ENCODE peak calls at places on chromosomes 7 and 10, in five cellular contexts. S is IMR-90; B is Peyer's patch; P is naive thymus-derived CD4-positive, alpha-beta T cell; F is uterus. J is an unnamed sample.
A peak's percentile ranks its signal among the peaks of the same experiment; 100 is the strongest.

GRCh38 chr10:103584216-103585010 is 90.9 kb downstream of the NEURL1 start:
- DNase-seq in P (peak; percentile 69), S (no peak), B (no peak), F (no peak), J (no peak)

GRCh38 chr7:155225095-155225494 is 72.6 kb upstream of the INSIG1 start:
- DNase-seq in F (no peak), B (peak; percentile 21), P (no peak), S (no peak), J (no peak)

GRCh38 chr7:41148521-41148951 is 554.4 kb downstream of the INHBA start:
- DNase-seq in P (no peak), F (no peak), B (no peak), S (peak; percentile 91), J (no peak)

GRCh38 chr7:84524714-84525694 is 330.4 kb upstream of the SEMA3A start:
- DNase-seq in B (no peak), F (no peak), P (no peak), S (peak; percentile 88), J (no peak)

GRCh38 chr10:35564276-35564982 is 40.7 kb upstream of the GJD4 start:
- DNase-seq in B (no peak), F (no peak), S (peak; percentile 72), P (no peak), J (no peak)

GRCh38 chr10:78977761-78978305 is 90.9 kb upstream of the ZMIZ1 start:
- DNase-seq in F (peak; percentile 82), S (peak; percentile 79), B (no peak), P (no peak), J (no peak)

GRCh38 chr10:11045995-11046394 is 28.3 kb downstream of the CELF2 start:
- DNase-seq in S (no peak), F (no peak), P (no peak), B (no peak), J (no peak)

GRCh38 chr10:58993480-58994221 is 182.8 kb upstream of the PHYHIPL start:
- DNase-seq in P (no peak), F (no peak), S (no peak), B (no peak), J (no peak)

GRCh38 chr7:99314504-99314903 is 11.2 kb upstream of the ARPC1A start:
- DNase-seq in P (no peak), S (no peak), F (no peak), B (peak; percentile 74), J (no peak)

GRCh38 chr7:23938937-23939552 is 229.0 kb downstream of the STK31 start:
- DNase-seq in F (no peak), B (no peak), S (peak; percentile 11), P (no peak), J (peak; percentile 17)

GRCh38 chr10:35409094-35409582 is 72.8 kb downstream of the CCNY start:
- DNase-seq in B (no peak), F (no peak), S (peak; percentile 90), P (no peak), J (no peak)

GRCh38 chr7:12898004-12898403 is 210.6 kb downstream of the ARL4A start:
- DNase-seq in B (no peak), P (no peak), F (no peak), S (no peak), J (no peak)

GRCh38 chr10:22148956-22149355 is 68.9 kb downstream of the EBLN1 start:
- DNase-seq in P (no peak), S (peak; percentile 7), B (no peak), F (no peak), J (no peak)

GRCh38 chr10:124693801-124694416 is 50.3 kb downstream of the FAM53B start:
- DNase-seq in S (no peak), B (no peak), P (no peak), F (no peak), J (no peak)

GRCh38 chr10:91957091-91957490 is 33.5 kb downstream of the BTAF1 start:
- DNase-seq in F (no peak), P (no peak), S (no peak), B (no peak), J (no peak)

GRCh38 chr10:24256619-24257018 is 47.7 kb downstream of the KIAA1217 start:
- DNase-seq in F (no peak), S (no peak), P (no peak), B (no peak), J (no peak)

GRCh38 chr10:60291354-60291930 is 98.2 kb downstream of the ANK3 start:
- DNase-seq in B (no peak), F (no peak), S (no peak), P (no peak), J (no peak)

GRCh38 chr7:80783688-80784327 is 135.0 kb downstream of the SEMA3C start:
- DNase-seq in F (no peak), S (peak; percentile 65), B (no peak), P (no peak), J (no peak)

GRCh38 chr7:42238709-42239395 is 1.8 kb upstream of the GLI3 start:
- DNase-seq in B (no peak), F (peak; percentile 84), P (no peak), S (peak; percentile 84), J (peak; percentile 51)

GRCh38 chr10:132911712-132912097 is 30.7 kb downstream of the CFAP46 start:
- DNase-seq in S (no peak), P (no peak), F (no peak), B (no peak), J (no peak)

GRCh38 chr7:91344911-91345310 is 80.7 kb downstream of the FZD1 start:
- DNase-seq in F (no peak), P (no peak), S (no peak), B (no peak), J (no peak)

GRCh38 chr7:155941688-155942087 is 129.4 kb upstream of the SHH start:
- DNase-seq in B (no peak), F (no peak), P (no peak), S (no peak), J (no peak)

GRCh38 chr7:34296663-34297062 is 361.4 kb upstream of the NPSR1 start:
- DNase-seq in S (peak; percentile 44), F (no peak), P (no peak), B (no peak), J (no peak)

DNA sequence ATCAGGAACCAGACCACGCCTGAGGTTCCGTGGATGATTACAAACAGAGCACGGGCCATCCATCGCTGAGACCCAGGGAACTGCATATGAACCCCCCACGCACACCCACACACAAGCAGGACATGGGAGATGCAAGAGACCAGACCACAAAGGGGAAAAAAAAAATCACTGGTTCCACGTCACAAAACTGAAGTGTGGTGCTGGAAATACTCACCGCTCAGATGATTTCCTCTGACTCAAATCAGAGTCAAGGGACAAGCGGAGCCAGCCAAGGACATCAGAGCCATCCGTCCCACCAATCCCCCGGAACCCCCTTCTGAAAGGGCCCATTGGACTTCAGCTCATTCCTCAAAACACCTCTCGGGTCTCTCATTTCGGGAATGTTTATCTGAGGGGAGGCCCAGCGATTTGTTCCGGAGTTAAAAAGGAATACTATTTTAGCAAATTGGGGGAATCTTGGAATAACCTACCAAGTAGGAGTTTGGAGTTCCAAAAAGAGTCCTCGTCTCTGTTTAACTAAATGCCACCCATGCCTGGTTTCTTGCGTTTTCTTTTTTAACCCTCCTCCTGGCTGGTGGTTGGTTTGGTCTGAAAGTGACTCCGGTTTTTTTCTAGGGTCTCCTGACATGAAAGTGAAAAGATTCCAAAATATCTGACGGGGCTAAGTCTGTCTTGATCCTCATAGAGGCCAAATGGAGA is 15.0 kb downstream of the SNX8 start:
- DNase-seq in F (peak; percentile 25), P (no peak), S (peak; percentile 88), B (no peak), J (no peak)
- H3K4me1 ChIP-seq in F (no peaks in the 10 kb centered on the region), P (no peaks in the 10 kb centered on the region), S (peaks cover 11% of the 10 kb centered on the region), B (no peaks in the 10 kb centered on the region), J (peaks cover 21% of the 10 kb centered on the region)

GRCh38 chr7:21965318-21965717 is 19.6 kb upstream of the CDCA7L start:
- DNase-seq in B (no peak), P (no peak), S (no peak), F (no peak), J (no peak)
- H3K4me3 ChIP-seq in B (no peak overlapping the region), P (no peak overlapping the region), S (no peak overlapping the region), F (no peak overlapping the region), J (no peak overlapping the region)

GRCh38 chr7:77907281-77907680 is 108.7 kb downstream of the PHTF2 start:
- DNase-seq in P (no peak), F (no peak), B (no peak), S (no peak), J (no peak)

GRCh38 chr7:77904252-77904651 is 105.7 kb downstream of the PHTF2 start:
- DNase-seq in F (no peak), B (no peak), S (peak; percentile 21), P (no peak), J (no peak)

GRCh38 chr7:77908664-77909063 is 110.1 kb downstream of the PHTF2 start:
- DNase-seq in B (no peak), S (no peak), F (no peak), P (no peak), J (no peak)

DNA sequence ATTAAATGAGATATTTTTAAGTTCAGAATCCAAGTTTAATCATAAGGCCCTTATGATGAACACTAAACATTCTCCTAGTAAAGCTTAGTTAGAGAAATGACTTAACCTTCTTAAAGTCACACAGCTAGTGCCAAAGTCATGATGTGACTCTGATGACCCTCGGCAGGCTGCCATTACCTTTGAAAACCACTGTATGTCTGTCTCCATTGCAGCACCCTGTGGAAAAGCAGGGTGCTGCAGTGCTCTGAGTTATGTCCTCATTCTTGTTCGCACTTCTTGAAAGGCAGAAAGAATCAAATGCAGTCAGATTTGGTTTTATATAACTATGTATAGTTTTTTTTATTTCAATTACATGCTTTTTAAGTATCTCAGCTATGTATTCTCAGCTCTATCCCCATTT is 105.0 kb downstream of the PHTF2 start:
- DNase-seq in F (no peak), S (peak; percentile 2), P (no peak), B (no peak), J (no peak)
- H3K4me1 ChIP-seq in F (no peaks in the 10 kb centered on the region), S (no peaks in the 10 kb centered on the region), P (no peaks in the 10 kb centered on the region), B (no peaks in the 10 kb centered on the region), J (no peaks in the 10 kb centered on the region)

GRCh38 chr7:10588084-10588483 is 385.6 kb upstream of the PHF14 start:
- DNase-seq in B (no peak), S (no peak), P (no peak), F (no peak), J (no peak)
- H3K4me3 ChIP-seq in B (no peak overlapping the region), S (no peak overlapping the region), P (no peak overlapping the region), F (no peak overlapping the region), J (no peak overlapping the region)

J was measured in HAP-1.